ENCODE peak calls at places on chromosome 1, in five cellular contexts. V is heart left ventricle, J is thoracic aorta, Q is psoas muscle, U is PC-3. Y is an unnamed sample.

GRCh38 chr1:193014354-193014753 is 44.8 kb downstream of the UCHL5 start:
- DNase-seq in V (no peak), J (no peak), Q (no peak), U (no peak), Y (no peak)

GRCh38 chr1:116762781-116763115 is 8.5 kb downstream of the CD2 start:
- DNase-seq in V (no peak), J (no peak), Q (no peak), U (no peak), Y (peak; percentile 22)

GRCh38 chr1:206814716-206815341 is 42.5 kb upstream of the IL10 start:
- DNase-seq in V (peak; percentile 23), J (no peak), Q (no peak), U (no peak), Y (no peak)

GRCh38 chr1:28885982-28886730 is 28.2 kb upstream of the EPB41 start:
- DNase-seq in V (no peak), J (no peak), Q (no peak), U (no peak), Y (no peak)

GRCh38 chr1:203870256-203870655 is 8.9 kb downstream of the SNRPE start:
- DNase-seq in V (no peak), J (no peak), Q (no peak), U (peak; percentile 54), Y (no peak)

GRCh38 chr1:206824327-206824726 is 41.1 kb upstream of the IL20 start:
- DNase-seq in V (no peak), J (no peak), Q (no peak), U (no peak), Y (no peak)

GRCh38 chr1:3255680-3256079 is 186.7 kb downstream of the PRDM16 start:
- DNase-seq in V (no peak), J (no peak), Q (no peak), U (no peak), Y (no peak)

GRCh38 chr1:180234369-180235076 is 4.5 kb downstream of the LHX4 start:
- DNase-seq in V (no peak), J (no peak), Q (no peak), U (no peak), Y (no peak)

GRCh38 chr1:155134858-155135415 is 715 bp upstream of the SLC50A1 start:
- DNase-seq in V (peak; percentile 90), J (peak; percentile 96), Q (peak; percentile 93), U (peak; percentile 100), Y (peak; percentile 93)

GRCh38 chr1:43936470-43937151 is 3.0 kb downstream of the ARTN start:
- DNase-seq in V (no peak), J (no peak), Q (peak; percentile 30), U (peak; percentile 32), Y (no peak)

GRCh38 chr1:78617615-78618026 is 2.6 kb upstream of the IFI44L start:
- DNase-seq in V (peak; percentile 73), J (peak; percentile 15), Q (peak; percentile 53), U (peak; percentile 91), Y (peak; percentile 67)

GRCh38 chr1:89633745-89634625 is 1.1 kb downstream of the LRRC8C start:
- DNase-seq in V (peak; percentile 25), J (no peak), Q (no peak), U (peak; percentile 22), Y (no peak)

GRCh38 chr1:8370046-8370881 is 52.4 kb downstream of the SLC45A1 start:
- DNase-seq in V (no peak), J (no peak), Q (no peak), U (no peak), Y (no peak)

GRCh38 chr1:185284533-185285244 is 32.4 kb downstream of the IVNS1ABP start:
- DNase-seq in V (no peak), J (no peak), Q (no peak), U (no peak), Y (no peak)

GRCh38 chr1:94921977-94922376 is 4.9 kb downstream of the CNN3 start:
- DNase-seq in V (no peak), J (no peak), Q (no peak), U (no peak), Y (no peak)

GRCh38 chr1:24151175-24151533 is 8.2 kb upstream of the IL22RA1 start:
- DNase-seq in V (no peak), J (no peak), Q (no peak), U (peak; percentile 69), Y (no peak)

GRCh38 chr1:186762653-186763052 is 66.1 kb upstream of the PLA2G4A start:
- DNase-seq in V (no peak), J (no peak), Q (no peak), U (no peak), Y (no peak)

GRCh38 chr1:186761358-186761757 is 67.4 kb upstream of the PLA2G4A start:
- DNase-seq in V (no peak), J (no peak), Q (no peak), U (no peak), Y (no peak)

GRCh38 chr1:186763107-186763506 is 65.6 kb upstream of the PLA2G4A start:
- DNase-seq in V (no peak), J (no peak), Q (no peak), U (peak; percentile 74), Y (no peak)

GRCh38 chr1:186757851-186758250 is 70.9 kb upstream of the PLA2G4A start:
- DNase-seq in V (no peak), J (no peak), Q (no peak), U (no peak), Y (no peak)

DNA sequence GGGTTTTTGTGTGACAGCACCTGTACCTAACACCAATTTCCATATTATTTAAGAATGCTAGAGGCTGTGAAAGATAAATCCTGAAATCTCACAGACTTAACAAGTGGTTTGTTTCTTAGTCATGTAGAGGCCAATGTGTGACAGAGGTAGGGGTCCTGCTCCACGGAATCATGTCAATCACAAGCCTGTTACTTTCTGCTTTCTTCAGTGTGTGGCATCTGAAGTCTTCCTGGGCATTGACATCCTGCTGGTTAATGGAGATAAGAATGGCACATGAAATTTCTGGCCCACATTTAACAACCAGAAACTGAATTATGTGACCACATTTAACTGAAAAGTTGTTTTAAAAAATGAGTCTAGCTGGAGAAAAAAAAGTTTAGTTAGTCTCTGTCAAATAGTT is 68.3 kb upstream of the PLA2G4A start:
- DNase-seq in V (no peak), J (no peak), Q (no peak), U (no peak), Y (no peak)
- H3K36me3 ChIP-seq in V (no peaks in the 10 kb centered on the region), J (no peaks in the 10 kb centered on the region), Q (no peaks in the 10 kb centered on the region), U (no peaks in the 10 kb centered on the region), Y (no peaks in the 10 kb centered on the region)

DNA sequence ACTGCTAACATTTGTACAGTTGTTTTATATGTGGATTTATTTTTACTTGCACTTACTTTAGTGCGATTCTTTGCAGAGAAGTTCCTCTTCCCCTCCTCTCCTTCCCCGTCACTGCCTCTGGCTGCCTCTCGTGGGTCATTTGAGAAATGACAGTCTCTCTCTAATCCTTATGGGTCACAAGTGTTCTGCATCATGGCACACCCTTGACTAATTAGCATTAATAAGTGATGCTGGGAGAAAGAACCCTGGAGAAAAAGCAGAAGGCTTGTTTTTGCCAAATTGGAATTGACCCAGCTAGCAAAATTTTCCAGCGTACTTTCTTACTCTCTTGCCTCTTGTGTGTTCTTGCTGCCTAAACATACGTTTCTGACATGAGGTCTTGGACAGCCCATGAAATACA is 301.2 kb downstream of the DUSP10 start:
- DNase-seq in V (no peak), J (no peak), Q (no peak), U (peak; percentile 4), Y (no peak)
- TF ChIP-seq CTCF in V (no peak), J (no peak), Q (peak; percentile 28), U (peak; percentile 14), Y (no peak)

GRCh38 chr1:114741963-114742746 is 15.6 kb downstream of the CSDE1 start:
- DNase-seq in V (no peak), J (no peak), Q (no peak), U (no peak), Y (no peak)

GRCh38 chr1:114745351-114745750 is 12.4 kb downstream of the CSDE1 start:
- DNase-seq in V (no peak), J (no peak), Q (no peak), U (no peak), Y (no peak)

GRCh38 chr1:114735479-114735878 is 18.9 kb upstream of the NRAS start:
- DNase-seq in V (no peak), J (no peak), Q (no peak), U (no peak), Y (no peak)

GRCh38 chr1:114737314-114737713 is 20.5 kb downstream of the CSDE1 start:
- DNase-seq in V (no peak), J (no peak), Q (no peak), U (no peak), Y (no peak)

DNA sequence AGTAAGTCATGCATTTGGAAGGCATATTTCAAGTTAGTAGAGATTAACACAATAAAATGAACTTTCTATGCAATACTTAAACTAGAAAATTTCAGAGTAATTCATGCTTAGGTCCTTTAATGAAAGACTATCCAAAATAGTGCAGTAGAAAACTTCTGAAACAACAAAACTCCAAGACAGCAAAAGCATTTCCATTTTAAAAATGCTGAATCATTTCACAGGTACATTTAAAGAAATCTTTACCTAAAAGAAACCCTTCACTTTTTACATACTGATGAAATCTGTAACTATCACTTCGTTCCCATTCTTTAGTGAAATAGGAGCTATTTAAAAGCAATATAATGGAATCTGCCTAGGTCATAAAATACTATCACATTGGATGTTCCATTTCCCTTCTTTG is 17.5 kb downstream of the CSDE1 start:
- DNase-seq in V (no peak), J (no peak), Q (no peak), U (no peak), Y (no peak)
- H3K36me3 ChIP-seq in V (peaks cover 86% of the 10 kb centered on the region), J (peaks cover 22% of the 10 kb centered on the region), Q (peaks cover 76% of the 10 kb centered on the region), U (peaks cover 74% of the 10 kb centered on the region), Y (peaks cover 21% of the 10 kb centered on the region)

GRCh38 chr1:60425528-60425927 is 352.0 kb upstream of the C1orf87 start:
- DNase-seq in V (no peak), J (no peak), Q (no peak), U (peak; percentile 46), Y (no peak)
- TF ChIP-seq CTCF in V (no peak), J (peak; percentile 11), Q (no peak), U (peak; percentile 62), Y (no peak)

DNA sequence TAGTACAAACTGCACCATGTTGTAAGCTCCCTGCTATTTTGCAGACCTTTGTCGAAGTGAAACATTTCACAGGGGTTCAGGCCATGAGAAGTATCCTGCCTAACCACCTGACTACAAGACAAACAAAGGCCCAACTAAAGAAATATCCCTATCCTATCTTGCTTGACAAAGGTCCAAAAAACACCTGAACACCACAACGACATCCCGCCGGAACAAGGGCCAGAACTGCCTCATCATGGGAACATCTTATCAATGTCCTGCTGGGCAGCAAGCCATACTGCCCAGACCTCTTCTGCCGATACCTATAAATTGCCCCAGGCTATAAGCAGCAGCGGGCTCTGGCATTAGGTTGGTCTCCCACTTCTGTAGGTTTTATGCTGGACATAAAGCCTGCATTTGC is 12.3 kb downstream of the MYSM1 start:
- DNase-seq in V (no peak), J (no peak), Q (no peak), U (no peak), Y (no peak)
- H3K36me3 ChIP-seq in V (peaks cover 87% of the 10 kb centered on the region), J (peaks cover 10% of the 10 kb centered on the region), Q (peaks cover 91% of the 10 kb centered on the region), U (peaks cover 47% of the 10 kb centered on the region), Y (peaks cover 12% of the 10 kb centered on the region)

DNA sequence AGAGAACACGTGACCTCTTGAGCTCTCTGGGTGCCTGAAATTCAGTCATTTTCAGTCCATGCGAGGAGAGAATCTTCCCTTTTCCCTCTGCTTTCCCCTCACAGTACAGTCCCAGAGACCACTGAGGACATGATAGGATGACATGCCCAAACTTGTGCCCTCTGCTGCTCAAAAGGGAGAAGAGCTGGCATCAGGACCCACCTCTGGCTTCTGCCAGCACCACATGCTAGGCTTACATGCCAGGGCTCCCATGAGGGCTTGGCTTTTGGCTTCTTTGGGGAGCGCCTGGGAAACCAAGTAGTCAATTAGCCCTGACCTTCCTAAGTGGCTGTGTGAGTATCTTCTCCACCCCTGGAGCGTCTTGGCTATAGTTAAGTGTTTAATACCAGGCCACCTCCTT is 13.8 kb upstream of the KCNQ4 start:
- DNase-seq in V (no peak), J (no peak), Q (peak; percentile 27), U (no peak), Y (no peak)
- TF ChIP-seq CTCF in V (peak; percentile 27), J (no peak), Q (peak; percentile 42), U (peak; percentile 54), Y (no peak)

GRCh38 chr1:1603671-1604373 is 3.9 kb upstream of the FNDC10 start:
- DNase-seq in V (no peak), J (no peak), Q (no peak), U (no peak), Y (no peak)
- H3K36me3 ChIP-seq in V (no peaks in the 10 kb centered on the region), J (no peaks in the 10 kb centered on the region), Q (no peaks in the 10 kb centered on the region), U (no peaks in the 10 kb centered on the region), Y (no peaks in the 10 kb centered on the region)